ENCODE peak calls at places on chromosomes 6 and 20, in seven cellular contexts. One of them, this sample, is unnamed.

GRCh38 chr20:3406481-3407425 is 716 bp downstream of the DNAAF9 start:
- DNase-seq in stimulated activated naive CD8-positive, alpha-beta T cell treated with anti-CD3 and anti-CD28 coated beads, Interleukin-15, amount 100 ng/mL, for 72 hours: no peak
- DNase-seq in AG09309: peak
- DNase-seq in A549: peak
- DNase-seq in T-cell: no peak
- DNase-seq in activated T-cell treated with anti-CD3 and anti-CD28 coated beads, Interleukin-2, amount 50 U/mL, for 72 hours: peak
- DNase-seq in GM04504: no peak
- DNase-seq in this sample: peak

GRCh38 chr6:148177589-148178233 is 164.9 kb upstream of the SASH1 start:
- DNase-seq in stimulated activated naive CD8-positive, alpha-beta T cell treated with anti-CD3 and anti-CD28 coated beads, Interleukin-15, amount 100 ng/mL, for 72 hours: no peak
- DNase-seq in AG09309: no peak
- DNase-seq in A549: peak
- DNase-seq in T-cell: no peak
- DNase-seq in activated T-cell treated with anti-CD3 and anti-CD28 coated beads, Interleukin-2, amount 50 U/mL, for 72 hours: peak
- DNase-seq in GM04504: no peak
- DNase-seq in this sample: peak

GRCh38 chr20:37543828-37544227 is 16.2 kb upstream of the BLCAP start:
- DNase-seq in stimulated activated naive CD8-positive, alpha-beta T cell treated with anti-CD3 and anti-CD28 coated beads, Interleukin-15, amount 100 ng/mL, for 72 hours: no peak
- DNase-seq in AG09309: no peak
- DNase-seq in A549: peak
- DNase-seq in T-cell: no peak
- DNase-seq in activated T-cell treated with anti-CD3 and anti-CD28 coated beads, Interleukin-2, amount 50 U/mL, for 72 hours: no peak
- DNase-seq in GM04504: no peak
- DNase-seq in this sample: no peak

GRCh38 chr6:64547594-64548268 is 912.1 kb downstream of the PHF3 start:
- DNase-seq in stimulated activated naive CD8-positive, alpha-beta T cell treated with anti-CD3 and anti-CD28 coated beads, Interleukin-15, amount 100 ng/mL, for 72 hours: no peak
- DNase-seq in AG09309: no peak
- DNase-seq in A549: no peak
- DNase-seq in T-cell: no peak
- DNase-seq in activated T-cell treated with anti-CD3 and anti-CD28 coated beads, Interleukin-2, amount 50 U/mL, for 72 hours: no peak
- DNase-seq in GM04504: no peak
- DNase-seq in this sample: no peak

GRCh38 chr6:1297746-1298145 is 14.2 kb upstream of the FOXQ1 start:
- DNase-seq in stimulated activated naive CD8-positive, alpha-beta T cell treated with anti-CD3 and anti-CD28 coated beads, Interleukin-15, amount 100 ng/mL, for 72 hours: no peak
- DNase-seq in AG09309: peak
- DNase-seq in A549: peak
- DNase-seq in T-cell: no peak
- DNase-seq in activated T-cell treated with anti-CD3 and anti-CD28 coated beads, Interleukin-2, amount 50 U/mL, for 72 hours: no peak
- DNase-seq in GM04504: no peak
- DNase-seq in this sample: no peak

GRCh38 chr6:2725999-2726567 is 24.6 kb downstream of the MYLK4 start:
- DNase-seq in stimulated activated naive CD8-positive, alpha-beta T cell treated with anti-CD3 and anti-CD28 coated beads, Interleukin-15, amount 100 ng/mL, for 72 hours: no peak
- DNase-seq in AG09309: no peak
- DNase-seq in A549: no peak
- DNase-seq in T-cell: no peak
- DNase-seq in activated T-cell treated with anti-CD3 and anti-CD28 coated beads, Interleukin-2, amount 50 U/mL, for 72 hours: no peak
- DNase-seq in GM04504: no peak
- DNase-seq in this sample: no peak

GRCh38 chr6:111601875-111602274 is 3.8 kb downstream of the TRAF3IP2 start:
- DNase-seq in stimulated activated naive CD8-positive, alpha-beta T cell treated with anti-CD3 and anti-CD28 coated beads, Interleukin-15, amount 100 ng/mL, for 72 hours: no peak
- DNase-seq in AG09309: peak
- DNase-seq in A549: no peak
- DNase-seq in T-cell: no peak
- DNase-seq in activated T-cell treated with anti-CD3 and anti-CD28 coated beads, Interleukin-2, amount 50 U/mL, for 72 hours: no peak
- DNase-seq in GM04504: peak
- DNase-seq in this sample: peak

GRCh38 chr6:53432318-53433161 is 83.8 kb upstream of the ELOVL5 start:
- DNase-seq in stimulated activated naive CD8-positive, alpha-beta T cell treated with anti-CD3 and anti-CD28 coated beads, Interleukin-15, amount 100 ng/mL, for 72 hours: no peak
- DNase-seq in AG09309: peak
- DNase-seq in A549: no peak
- DNase-seq in T-cell: no peak
- DNase-seq in activated T-cell treated with anti-CD3 and anti-CD28 coated beads, Interleukin-2, amount 50 U/mL, for 72 hours: no peak
- DNase-seq in GM04504: no peak
- DNase-seq in this sample: no peak

GRCh38 chr6:127319686-127320085 is 23.7 kb downstream of the ECHDC1 start:
- DNase-seq in stimulated activated naive CD8-positive, alpha-beta T cell treated with anti-CD3 and anti-CD28 coated beads, Interleukin-15, amount 100 ng/mL, for 72 hours: no peak
- DNase-seq in AG09309: no peak
- DNase-seq in A549: no peak
- DNase-seq in T-cell: no peak
- DNase-seq in activated T-cell treated with anti-CD3 and anti-CD28 coated beads, Interleukin-2, amount 50 U/mL, for 72 hours: no peak
- DNase-seq in GM04504: no peak
- DNase-seq in this sample: no peak

GRCh38 chr20:44247131-44247571 is at the start of gene GDAP1L1:
- DNase-seq in stimulated activated naive CD8-positive, alpha-beta T cell treated with anti-CD3 and anti-CD28 coated beads, Interleukin-15, amount 100 ng/mL, for 72 hours: no peak
- DNase-seq in AG09309: no peak
- DNase-seq in A549: no peak
- DNase-seq in T-cell: no peak
- DNase-seq in activated T-cell treated with anti-CD3 and anti-CD28 coated beads, Interleukin-2, amount 50 U/mL, for 72 hours: no peak
- DNase-seq in GM04504: no peak
- DNase-seq in this sample: no peak

GRCh38 chr20:51563597-51564332 is 21.2 kb upstream of the NFATC2 start:
- DNase-seq in stimulated activated naive CD8-positive, alpha-beta T cell treated with anti-CD3 and anti-CD28 coated beads, Interleukin-15, amount 100 ng/mL, for 72 hours: no peak
- DNase-seq in AG09309: peak
- DNase-seq in A549: peak
- DNase-seq in T-cell: no peak
- DNase-seq in activated T-cell treated with anti-CD3 and anti-CD28 coated beads, Interleukin-2, amount 50 U/mL, for 72 hours: peak
- DNase-seq in GM04504: peak
- DNase-seq in this sample: peak

GRCh38 chr6:56753801-56754200 is 111.1 kb upstream of the DST start:
- DNase-seq in stimulated activated naive CD8-positive, alpha-beta T cell treated with anti-CD3 and anti-CD28 coated beads, Interleukin-15, amount 100 ng/mL, for 72 hours: no peak
- DNase-seq in AG09309: no peak
- DNase-seq in A549: no peak
- DNase-seq in T-cell: no peak
- DNase-seq in activated T-cell treated with anti-CD3 and anti-CD28 coated beads, Interleukin-2, amount 50 U/mL, for 72 hours: no peak
- DNase-seq in GM04504: no peak
- DNase-seq in this sample: no peak

GRCh38 chr6:148203281-148203925 is 139.2 kb upstream of the SASH1 start:
- DNase-seq in stimulated activated naive CD8-positive, alpha-beta T cell treated with anti-CD3 and anti-CD28 coated beads, Interleukin-15, amount 100 ng/mL, for 72 hours: peak
- DNase-seq in AG09309: no peak
- DNase-seq in A549: no peak
- DNase-seq in T-cell: no peak
- DNase-seq in activated T-cell treated with anti-CD3 and anti-CD28 coated beads, Interleukin-2, amount 50 U/mL, for 72 hours: no peak
- DNase-seq in GM04504: no peak
- DNase-seq in this sample: no peak

GRCh38 chr6:159753081-159753872 is 8.6 kb upstream of the ACAT2 start:
- DNase-seq in stimulated activated naive CD8-positive, alpha-beta T cell treated with anti-CD3 and anti-CD28 coated beads, Interleukin-15, amount 100 ng/mL, for 72 hours: no peak
- DNase-seq in AG09309: no peak
- DNase-seq in A549: no peak
- DNase-seq in T-cell: no peak
- DNase-seq in activated T-cell treated with anti-CD3 and anti-CD28 coated beads, Interleukin-2, amount 50 U/mL, for 72 hours: no peak
- DNase-seq in GM04504: no peak
- DNase-seq in this sample: no peak

GRCh38 chr6:26250806-26251075 is 114.3 kb upstream of the BTN3A2 start:
- DNase-seq in stimulated activated naive CD8-positive, alpha-beta T cell treated with anti-CD3 and anti-CD28 coated beads, Interleukin-15, amount 100 ng/mL, for 72 hours: no peak
- DNase-seq in AG09309: no peak
- DNase-seq in A549: no peak
- DNase-seq in T-cell: peak
- DNase-seq in activated T-cell treated with anti-CD3 and anti-CD28 coated beads, Interleukin-2, amount 50 U/mL, for 72 hours: peak
- DNase-seq in GM04504: no peak
- DNase-seq in this sample: peak

GRCh38 chr6:37093728-37094069 is 76.3 kb upstream of the PIM1 start:
- DNase-seq in stimulated activated naive CD8-positive, alpha-beta T cell treated with anti-CD3 and anti-CD28 coated beads, Interleukin-15, amount 100 ng/mL, for 72 hours: no peak
- DNase-seq in AG09309: no peak
- DNase-seq in A549: no peak
- DNase-seq in T-cell: no peak
- DNase-seq in activated T-cell treated with anti-CD3 and anti-CD28 coated beads, Interleukin-2, amount 50 U/mL, for 72 hours: no peak
- DNase-seq in GM04504: no peak
- DNase-seq in this sample: no peak

GRCh38 chr6:135801755-135802154 is 49.7 kb upstream of the PDE7B start:
- DNase-seq in stimulated activated naive CD8-positive, alpha-beta T cell treated with anti-CD3 and anti-CD28 coated beads, Interleukin-15, amount 100 ng/mL, for 72 hours: no peak
- DNase-seq in AG09309: no peak
- DNase-seq in A549: no peak
- DNase-seq in T-cell: no peak
- DNase-seq in activated T-cell treated with anti-CD3 and anti-CD28 coated beads, Interleukin-2, amount 50 U/mL, for 72 hours: no peak
- DNase-seq in GM04504: no peak
- DNase-seq in this sample: no peak

GRCh38 chr6:165515963-165516624 is 146.9 kb downstream of the PDE10A start:
- DNase-seq in stimulated activated naive CD8-positive, alpha-beta T cell treated with anti-CD3 and anti-CD28 coated beads, Interleukin-15, amount 100 ng/mL, for 72 hours: no peak
- DNase-seq in AG09309: no peak
- DNase-seq in A549: peak
- DNase-seq in T-cell: no peak
- DNase-seq in activated T-cell treated with anti-CD3 and anti-CD28 coated beads, Interleukin-2, amount 50 U/mL, for 72 hours: no peak
- DNase-seq in GM04504: no peak
- DNase-seq in this sample: no peak

GRCh38 chr6:40661726-40662125 is 74.6 kb upstream of the LRFN2 start:
- DNase-seq in stimulated activated naive CD8-positive, alpha-beta T cell treated with anti-CD3 and anti-CD28 coated beads, Interleukin-15, amount 100 ng/mL, for 72 hours: no peak
- DNase-seq in AG09309: no peak
- DNase-seq in A549: no peak
- DNase-seq in T-cell: no peak
- DNase-seq in activated T-cell treated with anti-CD3 and anti-CD28 coated beads, Interleukin-2, amount 50 U/mL, for 72 hours: no peak
- DNase-seq in GM04504: no peak
- DNase-seq in this sample: no peak

GRCh38 chr6:111057074-111057752 is 30.1 kb upstream of the SLC16A10 start:
- DNase-seq in stimulated activated naive CD8-positive, alpha-beta T cell treated with anti-CD3 and anti-CD28 coated beads, Interleukin-15, amount 100 ng/mL, for 72 hours: peak
- DNase-seq in AG09309: peak
- DNase-seq in A549: peak
- DNase-seq in T-cell: no peak
- DNase-seq in activated T-cell treated with anti-CD3 and anti-CD28 coated beads, Interleukin-2, amount 50 U/mL, for 72 hours: peak
- DNase-seq in GM04504: peak
- DNase-seq in this sample: no peak

GRCh38 chr20:51815383-51816076 is 13.2 kb upstream of the SALL4 start:
- DNase-seq in stimulated activated naive CD8-positive, alpha-beta T cell treated with anti-CD3 and anti-CD28 coated beads, Interleukin-15, amount 100 ng/mL, for 72 hours: no peak
- DNase-seq in AG09309: no peak
- DNase-seq in A549: no peak
- DNase-seq in T-cell: no peak
- DNase-seq in activated T-cell treated with anti-CD3 and anti-CD28 coated beads, Interleukin-2, amount 50 U/mL, for 72 hours: no peak
- DNase-seq in GM04504: no peak
- DNase-seq in this sample: no peak

GRCh38 chr20:63955846-63956663 is at the start of gene UCKL1:
- DNase-seq in stimulated activated naive CD8-positive, alpha-beta T cell treated with anti-CD3 and anti-CD28 coated beads, Interleukin-15, amount 100 ng/mL, for 72 hours: peak
- DNase-seq in AG09309: peak
- DNase-seq in A549: peak
- DNase-seq in T-cell: peak
- DNase-seq in activated T-cell treated with anti-CD3 and anti-CD28 coated beads, Interleukin-2, amount 50 U/mL, for 72 hours: peak
- DNase-seq in GM04504: peak
- DNase-seq in this sample: peak

GRCh38 chr6:30960907-30961673 is 20.3 kb downstream of the MUCL3 start:
- DNase-seq in stimulated activated naive CD8-positive, alpha-beta T cell treated with anti-CD3 and anti-CD28 coated beads, Interleukin-15, amount 100 ng/mL, for 72 hours: no peak
- DNase-seq in AG09309: no peak
- DNase-seq in A549: no peak
- DNase-seq in T-cell: no peak
- DNase-seq in activated T-cell treated with anti-CD3 and anti-CD28 coated beads, Interleukin-2, amount 50 U/mL, for 72 hours: no peak
- DNase-seq in GM04504: no peak
- DNase-seq in this sample: no peak

GRCh38 chr6:80182291-80182690 is 75.8 kb downstream of the BCKDHB start:
- DNase-seq in stimulated activated naive CD8-positive, alpha-beta T cell treated with anti-CD3 and anti-CD28 coated beads, Interleukin-15, amount 100 ng/mL, for 72 hours: no peak
- DNase-seq in AG09309: no peak
- DNase-seq in A549: no peak
- DNase-seq in T-cell: no peak
- DNase-seq in activated T-cell treated with anti-CD3 and anti-CD28 coated beads, Interleukin-2, amount 50 U/mL, for 72 hours: no peak
- DNase-seq in GM04504: no peak
- DNase-seq in this sample: no peak

GRCh38 chr6:38282911-38283310 is 356.8 kb downstream of the BTBD9 start:
- DNase-seq in stimulated activated naive CD8-positive, alpha-beta T cell treated with anti-CD3 and anti-CD28 coated beads, Interleukin-15, amount 100 ng/mL, for 72 hours: no peak
- DNase-seq in AG09309: no peak
- DNase-seq in A549: no peak
- DNase-seq in T-cell: no peak
- DNase-seq in activated T-cell treated with anti-CD3 and anti-CD28 coated beads, Interleukin-2, amount 50 U/mL, for 72 hours: no peak
- DNase-seq in GM04504: no peak
- DNase-seq in this sample: no peak

GRCh38 chr6:95767897-95768463 is 190.6 kb downstream of the MANEA start:
- DNase-seq in stimulated activated naive CD8-positive, alpha-beta T cell treated with anti-CD3 and anti-CD28 coated beads, Interleukin-15, amount 100 ng/mL, for 72 hours: no peak
- DNase-seq in AG09309: no peak
- DNase-seq in A549: no peak
- DNase-seq in T-cell: no peak
- DNase-seq in activated T-cell treated with anti-CD3 and anti-CD28 coated beads, Interleukin-2, amount 50 U/mL, for 72 hours: no peak
- DNase-seq in GM04504: no peak
- DNase-seq in this sample: no peak

GRCh38 chr6:11759995-11760394 is 18.6 kb downstream of the ADTRP start:
- DNase-seq in stimulated activated naive CD8-positive, alpha-beta T cell treated with anti-CD3 and anti-CD28 coated beads, Interleukin-15, amount 100 ng/mL, for 72 hours: no peak
- DNase-seq in AG09309: no peak
- DNase-seq in A549: no peak
- DNase-seq in T-cell: no peak
- DNase-seq in activated T-cell treated with anti-CD3 and anti-CD28 coated beads, Interleukin-2, amount 50 U/mL, for 72 hours: no peak
- DNase-seq in GM04504: no peak
- DNase-seq in this sample: no peak

GRCh38 chr6:143335865-143336264 is 114.6 kb downstream of the ADAT2 start:
- DNase-seq in stimulated activated naive CD8-positive, alpha-beta T cell treated with anti-CD3 and anti-CD28 coated beads, Interleukin-15, amount 100 ng/mL, for 72 hours: no peak
- DNase-seq in AG09309: no peak
- DNase-seq in A549: no peak
- DNase-seq in T-cell: no peak
- DNase-seq in activated T-cell treated with anti-CD3 and anti-CD28 coated beads, Interleukin-2, amount 50 U/mL, for 72 hours: no peak
- DNase-seq in GM04504: no peak
- DNase-seq in this sample: no peak

GRCh38 chr6:118719351-118720124 is 68.1 kb upstream of the CEP85L start:
- DNase-seq in stimulated activated naive CD8-positive, alpha-beta T cell treated with anti-CD3 and anti-CD28 coated beads, Interleukin-15, amount 100 ng/mL, for 72 hours: no peak
- DNase-seq in AG09309: no peak
- DNase-seq in A549: no peak
- DNase-seq in T-cell: peak
- DNase-seq in activated T-cell treated with anti-CD3 and anti-CD28 coated beads, Interleukin-2, amount 50 U/mL, for 72 hours: peak
- DNase-seq in GM04504: no peak
- DNase-seq in this sample: no peak

GRCh38 chr6:143027058-143027457 is 33.6 kb upstream of the AIG1 start:
- DNase-seq in stimulated activated naive CD8-positive, alpha-beta T cell treated with anti-CD3 and anti-CD28 coated beads, Interleukin-15, amount 100 ng/mL, for 72 hours: peak
- DNase-seq in AG09309: no peak
- DNase-seq in A549: no peak
- DNase-seq in T-cell: peak
- DNase-seq in activated T-cell treated with anti-CD3 and anti-CD28 coated beads, Interleukin-2, amount 50 U/mL, for 72 hours: peak
- DNase-seq in GM04504: no peak
- DNase-seq in this sample: peak

GRCh38 chr20:52847029-52847660 is 125.0 kb upstream of the TSHZ2 start:
- DNase-seq in stimulated activated naive CD8-positive, alpha-beta T cell treated with anti-CD3 and anti-CD28 coated beads, Interleukin-15, amount 100 ng/mL, for 72 hours: no peak
- DNase-seq in AG09309: no peak
- DNase-seq in A549: no peak
- DNase-seq in T-cell: no peak
- DNase-seq in activated T-cell treated with anti-CD3 and anti-CD28 coated beads, Interleukin-2, amount 50 U/mL, for 72 hours: no peak
- DNase-seq in GM04504: no peak
- DNase-seq in this sample: no peak

GRCh38 chr20:20831794-20832193 is 119.3 kb upstream of the RALGAPA2 start:
- DNase-seq in stimulated activated naive CD8-positive, alpha-beta T cell treated with anti-CD3 and anti-CD28 coated beads, Interleukin-15, amount 100 ng/mL, for 72 hours: no peak
- DNase-seq in AG09309: no peak
- DNase-seq in A549: no peak
- DNase-seq in T-cell: no peak
- DNase-seq in activated T-cell treated with anti-CD3 and anti-CD28 coated beads, Interleukin-2, amount 50 U/mL, for 72 hours: no peak
- DNase-seq in GM04504: no peak
- DNase-seq in this sample: no peak

GRCh38 chr20:62607366-62608217 is 34.7 kb upstream of the SLCO4A1 start:
- DNase-seq in stimulated activated naive CD8-positive, alpha-beta T cell treated with anti-CD3 and anti-CD28 coated beads, Interleukin-15, amount 100 ng/mL, for 72 hours: no peak
- DNase-seq in AG09309: no peak
- DNase-seq in A549: no peak
- DNase-seq in T-cell: no peak
- DNase-seq in activated T-cell treated with anti-CD3 and anti-CD28 coated beads, Interleukin-2, amount 50 U/mL, for 72 hours: no peak
- DNase-seq in GM04504: no peak
- DNase-seq in this sample: no peak

This sample was measured in testis.